ENCODE peak calls at places on chromosomes 3 and 15, in five cellular contexts. W is tibial artery, C is mesendoderm, R is RWPE2, N is transverse colon. X is an unnamed sample. For H3K36me3, the result is how much of the 10 kb centered on the place peaks cover.

GRCh38 chr3:120461416-120461815 is 10.6 kb upstream of the FSTL1 start:
- DNase-seq in R (no peak), W (no peak), N (no peak), C (no peak), X (no peak)

GRCh38 chr3:108311797-108312196 is 15.4 kb downstream of the HHLA2 start:
- DNase-seq in N (no peak), R (no peak), C (peak), W (no peak), X (no peak)

GRCh38 chr15:84715442-84716035 is 400 bp downstream of the SEC11A start:
- DNase-seq in N (peak), W (peak), C (peak), R (no peak), X (no peak)

GRCh38 chr3:95750097-95750496 is 1064.3 kb upstream of the EPHA6 start:
- DNase-seq in R (no peak), W (no peak), N (no peak), C (no peak), X (no peak)

GRCh38 chr3:32888739-32889138 is 62.7 kb upstream of the CCR4 start:
- DNase-seq in N (no peak), W (no peak), C (no peak), R (no peak), X (no peak)

GRCh38 chr15:24054547-24055245 is 367.6 kb upstream of the NDN start:
- DNase-seq in N (peak), R (no peak), W (no peak), C (no peak), X (no peak)

GRCh38 chr3:131421957-131422498 is 40.5 kb downstream of the NUDT16 start:
- DNase-seq in C (no peak), N (no peak), W (no peak), R (no peak), X (no peak)

GRCh38 chr15:90165659-90166489 is 35.3 kb upstream of the SEMA4B start:
- DNase-seq in N (peak), C (peak), W (peak), R (peak), X (peak)

GRCh38 chr3:186247821-186248814 is 113.9 kb downstream of the DGKG start:
- DNase-seq in W (peak), N (no peak), R (no peak), C (no peak), X (no peak)

GRCh38 chr15:67118808-67119207 is 53.4 kb downstream of the SMAD3 start:
- DNase-seq in R (no peak), N (no peak), C (no peak), W (no peak), X (no peak)

GRCh38 chr3:123816673-123817207 is 67.4 kb downstream of the MYLK start:
- DNase-seq in C (no peak), N (no peak), R (no peak), W (no peak), X (peak)

GRCh38 chr3:129413687-129414506 is 14.5 kb downstream of the EFCAB12 start:
- DNase-seq in R (no peak), N (no peak), W (no peak), C (no peak), X (peak)

GRCh38 chr3:67593761-67594234 is 60.6 kb downstream of the SUCLG2 start:
- DNase-seq in C (peak), W (no peak), N (no peak), R (no peak), X (peak)
- H3K36me3 ChIP-seq in C (under half), W (under half), N (under half), R (under half), X (under half)

GRCh38 chr3:61947456-61947855 is 386.1 kb downstream of the PTPRG start:
- DNase-seq in W (peak), R (no peak), C (no peak), N (no peak), X (no peak)

GRCh38 chr3:61948699-61949305 is 387.4 kb downstream of the PTPRG start:
- DNase-seq in W (peak), N (no peak), R (no peak), C (no peak), X (no peak)

GRCh38 chr3:61945657-61946056 is 384.3 kb downstream of the PTPRG start:
- DNase-seq in W (no peak), C (no peak), R (no peak), N (no peak), X (no peak)

GRCh38 chr3:61944736-61945135 is 383.4 kb downstream of the PTPRG start:
- DNase-seq in W (no peak), N (no peak), C (peak), R (no peak), X (no peak)

GRCh38 chr3:61946925-61947324 is 385.6 kb downstream of the PTPRG start:
- DNase-seq in W (no peak), R (no peak), C (no peak), N (no peak), X (no peak)
- H3K4me3 ChIP-seq in W (no peak), R (no peak), C (no peak), N (no peak), X (no peak)

DNA sequence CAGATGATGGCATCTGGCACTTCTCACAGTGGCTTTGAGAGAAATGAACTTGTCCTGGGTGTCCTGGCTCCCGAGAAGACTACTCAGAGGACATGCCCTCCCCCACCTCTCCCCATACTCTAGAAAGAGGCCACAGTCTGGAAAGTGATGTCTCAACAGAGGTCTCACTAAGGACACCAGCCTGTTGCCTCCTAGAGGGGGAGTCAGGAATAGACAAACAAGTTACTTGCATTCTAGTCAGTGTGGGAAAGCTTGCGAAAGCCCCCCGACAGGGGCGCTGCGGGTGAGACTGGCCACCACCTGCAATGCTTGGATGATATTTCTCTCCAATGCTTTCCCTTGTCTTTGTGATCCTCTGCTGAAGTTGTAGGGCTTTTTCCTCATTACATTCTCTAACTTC is 17.2 kb downstream of the B4GALT4 start:
- DNase-seq in C (peak), R (no peak), W (no peak), N (no peak), X (no peak)
- H3K36me3 ChIP-seq in C (under half), R (under half), W (half or more), N (under half), X (under half)

GRCh38 chr3:136350132-136350531 is 100.0 kb downstream of the PCCB start:
- DNase-seq in N (peak), R (no peak), C (no peak), W (no peak), X (peak)
- H3K4me3 ChIP-seq in N (no peak), R (no peak), C (no peak), W (no peak), X (no peak)

DNA sequence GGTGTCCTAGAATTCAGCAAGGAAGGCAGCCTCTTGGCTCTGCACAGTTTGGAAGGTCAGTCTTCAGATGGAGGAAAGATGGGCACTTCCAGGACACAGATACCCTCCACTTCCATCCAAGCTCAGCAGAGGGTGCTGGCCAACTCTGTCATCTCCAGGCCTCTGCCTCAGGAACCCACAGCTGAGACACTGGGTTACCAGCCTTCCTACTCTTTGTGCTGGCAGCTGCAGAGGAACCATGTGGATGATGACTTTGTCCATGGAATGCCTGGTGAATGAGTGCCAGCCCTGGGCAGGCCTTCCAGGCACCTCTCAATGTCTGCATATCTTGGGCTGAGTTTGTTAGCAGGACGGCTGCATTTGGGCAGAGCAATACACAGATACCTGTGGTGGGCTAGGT is 325.6 kb upstream of the CTDSPL start:
- DNase-seq in C (no peak), N (no peak), W (no peak), R (no peak), X (no peak)
- H3K36me3 ChIP-seq in C (under half), N (under half), W (half or more), R (under half), X (under half)

GRCh38 chr3:101852315-101852714 is 3.0 kb downstream of the NFKBIZ start:
- DNase-seq in W (no peak), N (no peak), C (no peak), R (no peak), X (no peak)

GRCh38 chr3:101852983-101853382 is 3.7 kb downstream of the NFKBIZ start:
- DNase-seq in N (no peak), W (no peak), C (no peak), R (no peak), X (no peak)

GRCh38 chr3:101853971-101854370 is 4.7 kb downstream of the NFKBIZ start:
- DNase-seq in W (no peak), N (no peak), C (no peak), R (no peak), X (no peak)

GRCh38 chr3:101854608-101855304 is 5.4 kb downstream of the NFKBIZ start:
- DNase-seq in W (no peak), N (no peak), R (no peak), C (no peak), X (no peak)

DNA sequence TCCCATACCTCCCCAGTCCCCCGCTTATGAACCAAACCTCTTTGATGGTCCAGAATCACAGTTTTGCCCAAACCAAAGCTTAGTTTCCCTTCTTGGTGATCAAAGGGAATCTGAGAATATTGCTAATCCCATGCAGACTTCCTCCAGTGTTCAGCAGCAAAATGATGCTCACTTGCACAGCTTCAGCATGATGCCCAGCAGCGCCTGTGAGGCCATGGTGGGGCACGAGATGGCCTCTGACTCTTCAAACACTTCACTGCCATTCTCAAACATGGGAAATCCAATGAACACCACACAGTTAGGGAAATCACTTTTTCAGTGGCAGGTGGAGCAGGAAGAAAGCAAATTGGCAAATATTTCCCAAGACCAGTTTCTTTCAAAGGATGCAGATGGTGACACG is 4.2 kb downstream of the NFKBIZ start:
- DNase-seq in W (no peak), N (no peak), C (no peak), R (no peak), X (no peak)
- H3K4me3 ChIP-seq in W (peak), N (no peak), C (no peak), R (no peak), X (no peak)

DNA sequence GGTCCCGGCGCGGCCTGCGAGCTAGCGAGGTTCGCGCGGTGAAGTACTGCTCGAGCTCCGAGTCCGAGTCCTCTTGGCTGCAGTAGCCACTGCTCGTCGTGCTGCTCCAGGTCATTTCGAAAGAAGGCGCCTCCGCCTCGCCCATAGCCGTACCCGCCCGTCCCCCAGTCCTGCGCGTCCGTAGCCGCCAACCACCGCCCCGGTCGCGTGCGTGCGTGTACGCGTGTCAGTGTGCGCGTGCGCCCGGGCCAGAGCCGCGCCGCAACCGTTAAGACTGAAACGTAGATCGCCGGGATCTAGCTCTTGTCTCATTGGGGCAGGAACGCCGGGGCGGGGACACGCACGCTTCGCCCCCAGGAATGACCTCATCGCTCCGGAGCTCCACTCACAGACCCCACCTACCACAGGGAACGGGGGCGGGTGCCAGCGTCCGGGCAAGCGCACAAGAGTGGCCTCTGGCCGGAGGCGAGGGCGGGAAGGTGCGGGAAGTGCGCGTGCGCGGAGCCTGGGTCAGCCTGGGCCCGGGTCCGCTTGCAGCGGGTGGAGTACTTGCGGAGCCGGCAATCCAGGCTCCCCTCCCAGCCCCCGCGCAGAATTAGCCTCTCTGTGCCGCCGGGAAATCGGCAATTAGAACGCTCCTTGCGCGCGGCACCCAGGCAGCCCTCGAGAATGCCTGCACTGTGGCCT is 3.3 kb downstream of the RASSF1 start:
- DNase-seq in C (peak), W (peak), N (peak), R (peak), X (peak)
- H3K36me3 ChIP-seq in C (under half), W (under half), N (under half), R (under half), X (under half)

GRCh38 chr3:133895208-133896001 is at the start of gene RAB6B:
- DNase-seq in R (no peak), W (no peak), N (no peak), C (peak), X (no peak)
- H3K4me3 ChIP-seq in R (peak), W (peak), N (peak), C (peak), X (peak)

DNA sequence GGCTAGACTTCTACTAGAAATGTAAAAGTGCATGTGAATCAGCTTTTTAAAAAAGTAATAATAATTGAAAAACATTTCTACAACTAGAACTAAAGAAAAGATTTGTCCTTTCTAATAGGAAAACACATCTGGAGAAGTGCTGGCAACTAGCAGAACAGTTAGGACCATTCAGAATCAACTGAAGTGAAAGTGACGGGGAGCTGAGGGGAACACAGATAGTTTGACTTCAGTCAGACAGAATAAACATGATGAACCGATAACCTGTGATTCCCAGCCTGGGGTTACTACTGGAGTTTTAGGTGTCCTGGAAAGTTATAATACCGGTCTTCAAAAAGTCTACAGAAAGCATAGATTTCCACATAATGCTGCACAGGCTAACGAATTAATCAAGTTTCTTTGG is 28.1 kb downstream of the OPA1 start:
- DNase-seq in N (no peak), R (no peak), W (no peak), C (no peak), X (no peak)
- H3K36me3 ChIP-seq in N (under half), R (half or more), W (under half), C (under half), X (under half)

DNA sequence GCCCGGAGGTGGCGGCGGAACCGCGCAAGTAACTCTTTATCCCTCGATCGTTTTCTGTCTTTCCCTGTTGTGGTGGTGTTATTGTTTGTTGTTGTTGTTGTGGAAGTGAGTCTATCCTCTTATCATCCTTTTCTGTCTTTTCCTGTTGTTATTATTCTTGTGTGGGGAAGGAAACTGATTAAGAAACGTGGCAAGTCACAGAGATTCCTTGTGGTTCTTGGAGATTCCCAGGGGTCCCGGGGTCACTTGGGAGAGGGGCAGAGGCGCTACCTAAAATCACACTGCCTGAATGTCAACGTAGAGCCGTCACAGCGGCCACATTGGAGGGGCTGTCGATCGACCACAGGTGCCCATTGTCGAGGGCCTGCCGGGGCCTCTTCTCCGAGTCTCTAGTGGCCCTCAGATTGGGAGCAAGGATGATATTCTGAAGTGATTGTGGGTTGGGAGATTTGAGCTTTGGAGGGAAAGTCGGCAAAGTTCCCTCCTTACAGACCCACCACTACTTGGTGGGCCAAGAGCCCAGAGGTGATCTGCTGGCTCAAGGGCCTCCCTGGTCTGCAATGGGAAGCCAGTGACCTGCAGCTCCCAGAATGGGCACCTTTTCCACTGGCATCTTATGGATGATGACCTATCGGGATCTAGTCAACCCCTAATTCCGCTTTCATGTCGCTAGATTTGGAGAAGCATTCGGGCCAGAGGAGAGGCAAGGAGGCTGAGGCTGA is 816 bp downstream of the PARP14 start:
- DNase-seq in R (no peak), C (peak), W (no peak), N (no peak), X (no peak)
- H3K4me3 ChIP-seq in R (peak), C (peak), W (peak), N (peak), X (peak)

X was measured in BJ.